ENCODE peak calls at places on chromosomes 16 and 17, in nine cellular contexts. O is Peyer's patch, S is brain microvascular endothelial cell, B is adrenal gland, G is A549, N is kidney epithelial cell, Z is AG04450, V is AG04449, W is cardiac fibroblast. A is an unnamed sample.

GRCh38 chr17:63817736-63818385 is 9.4 kb upstream of the PSMC5 start:
- DNase-seq in O (no peak), S (no peak), B (no peak), G (no peak), N (no peak), Z (no peak), V (no peak), W (no peak), A (no peak)

GRCh38 chr16:6081320-6081976 is 983.9 kb upstream of the EEF2KMT start:
- DNase-seq in O (no peak), S (no peak), B (peak), G (peak), N (peak), Z (no peak), V (no peak), W (peak), A (no peak)

GRCh38 chr17:31654936-31655335 is 204.1 kb downstream of the COPRS start:
- DNase-seq in O (no peak), S (no peak), B (no peak), G (no peak), N (peak), Z (no peak), V (no peak), W (no peak), A (no peak)

GRCh38 chr17:63349478-63350000 is 96.6 kb downstream of the CYB561 start:
- DNase-seq in O (no peak), S (peak), B (no peak), G (no peak), N (no peak), Z (no peak), V (peak), W (peak), A (no peak)

GRCh38 chr16:378821-379182 is 3.0 kb downstream of the PGAP6 start:
- DNase-seq in O (no peak), S (no peak), B (no peak), G (no peak), N (no peak), Z (no peak), V (no peak), W (no peak), A (no peak)

GRCh38 chr16:73056911-73057310 is 9.0 kb upstream of the ZFHX3 start:
- DNase-seq in O (no peak), S (no peak), B (no peak), G (no peak), N (no peak), Z (no peak), V (no peak), W (no peak), A (no peak)

GRCh38 chr17:81218459-81218858 is 4.3 kb downstream of the CEP131 start:
- DNase-seq in O (no peak), S (no peak), B (no peak), G (no peak), N (no peak), Z (no peak), V (no peak), W (no peak), A (no peak)

GRCh38 chr16:65786916-65787315 is 579.6 kb upstream of the CDH5 start:
- DNase-seq in O (no peak), S (no peak), B (no peak), G (no peak), N (no peak), Z (no peak), V (no peak), W (no peak), A (no peak)

GRCh38 chr16:19859166-19859565 is 25.5 kb downstream of the GPRC5B start:
- DNase-seq in O (no peak), S (no peak), B (no peak), G (no peak), N (no peak), Z (no peak), V (no peak), W (no peak), A (no peak)

GRCh38 chr17:27755706-27756466 is 44.4 kb downstream of the NOS2 start:
- DNase-seq in O (peak), S (no peak), B (no peak), G (no peak), N (no peak), Z (no peak), V (no peak), W (no peak), A (no peak)

GRCh38 chr17:28174352-28175046 is 132.0 kb downstream of the NLK start:
- DNase-seq in O (no peak), S (no peak), B (no peak), G (no peak), N (no peak), Z (no peak), V (no peak), W (peak), A (no peak)

GRCh38 chr17:27551701-27552466 is 79.1 kb upstream of the LGALS9 start:
- DNase-seq in O (peak), S (no peak), B (no peak), G (peak), N (no peak), Z (no peak), V (no peak), W (peak), A (peak)

GRCh38 chr16:69404275-69404805 is 18.5 kb upstream of the TERF2 start:
- DNase-seq in O (peak), S (no peak), B (peak), G (peak), N (no peak), Z (no peak), V (peak), W (no peak), A (peak)

GRCh38 chr17:9291912-9292562 is 270.7 kb downstream of the NTN1 start:
- DNase-seq in O (peak), S (peak), B (peak), G (peak), N (no peak), Z (peak), V (no peak), W (peak), A (peak)

GRCh38 chr17:81842725-81843504 is 8.1 kb upstream of the PPP1R27 start:
- DNase-seq in O (no peak), S (no peak), B (peak), G (no peak), N (no peak), Z (no peak), V (no peak), W (peak), A (no peak)

GRCh38 chr17:79948918-79949645 is 86.6 kb downstream of the TBC1D16 start:
- DNase-seq in O (no peak), S (no peak), B (peak), G (no peak), N (no peak), Z (no peak), V (no peak), W (no peak), A (no peak)

GRCh38 chr16:15495898-15496297 is 61.5 kb downstream of the BMERB1 start:
- DNase-seq in O (no peak), S (no peak), B (no peak), G (no peak), N (no peak), Z (no peak), V (no peak), W (no peak), A (no peak)

GRCh38 chr17:71316498-71316897 is 804.3 kb upstream of the SOX9 start:
- DNase-seq in O (no peak), S (no peak), B (no peak), G (no peak), N (no peak), Z (no peak), V (no peak), W (no peak), A (no peak)

GRCh38 chr16:4639899-4640509 is 15.4 kb downstream of the MGRN1 start:
- DNase-seq in O (no peak), S (no peak), B (peak), G (no peak), N (no peak), Z (no peak), V (no peak), W (no peak), A (no peak)

GRCh38 chr17:3513305-3514035 is 37.7 kb downstream of the ASPA start:
- DNase-seq in O (no peak), S (no peak), B (no peak), G (no peak), N (no peak), Z (no peak), V (no peak), W (no peak), A (no peak)

GRCh38 chr17:4587195-4587594 is 2.9 kb downstream of the SMTNL2 start:
- DNase-seq in O (no peak), S (no peak), B (no peak), G (no peak), N (no peak), Z (no peak), V (no peak), W (no peak), A (no peak)

GRCh38 chr17:63821809-63822208 is 5.4 kb upstream of the PSMC5 start:
- DNase-seq in O (no peak), S (no peak), B (no peak), G (no peak), N (no peak), Z (no peak), V (no peak), W (no peak), A (no peak)

GRCh38 chr17:7834554-7834890 is 505 bp downstream of the KDM6B start:
- DNase-seq in O (peak), S (no peak), B (peak), G (peak), N (no peak), Z (no peak), V (no peak), W (peak), A (peak)

GRCh38 chr17:9072626-9073339 is 51.5 kb downstream of the NTN1 start:
- DNase-seq in O (no peak), S (no peak), B (peak), G (no peak), N (no peak), Z (no peak), V (no peak), W (no peak), A (no peak)

GRCh38 chr17:62064029-62064790 is 868 bp downstream of the MED13 start:
- DNase-seq in O (no peak), S (no peak), B (no peak), G (no peak), N (no peak), Z (no peak), V (no peak), W (peak), A (peak)

GRCh38 chr16:8962393-8963009 is 1.2 kb downstream of the USP7 start:
- DNase-seq in O (peak), S (no peak), B (no peak), G (no peak), N (no peak), Z (no peak), V (no peak), W (no peak), A (peak)

GRCh38 chr16:1794908-1795666 is 1.6 kb upstream of the IGFALS start:
- DNase-seq in O (no peak), S (no peak), B (no peak), G (no peak), N (no peak), Z (no peak), V (no peak), W (no peak), A (no peak)

GRCh38 chr17:63911657-63912100 is 621 bp upstream of the CSHL1 start:
- DNase-seq in O (no peak), S (peak), B (no peak), G (peak), N (no peak), Z (no peak), V (no peak), W (peak), A (peak)

GRCh38 chr16:23863511-23864422 is 28.0 kb downstream of the PRKCB start:
- DNase-seq in O (no peak), S (no peak), B (no peak), G (no peak), N (no peak), Z (no peak), V (no peak), W (no peak), A (no peak)

GRCh38 chr17:16929757-16930520 is 42.0 kb downstream of the TNFRSF13B start:
- DNase-seq in O (no peak), S (no peak), B (no peak), G (no peak), N (no peak), Z (no peak), V (no peak), W (no peak), A (no peak)

GRCh38 chr17:30823425-30823824 is 1.1 kb downstream of the CRLF3 start:
- DNase-seq in O (no peak), S (no peak), B (no peak), G (no peak), N (no peak), Z (no peak), V (no peak), W (no peak), A (no peak)

GRCh38 chr16:50888486-50889261 is 146.8 kb downstream of the CYLD start:
- DNase-seq in O (no peak), S (no peak), B (no peak), G (no peak), N (no peak), Z (no peak), V (no peak), W (no peak), A (no peak)

GRCh38 chr17:76695059-76695892 is 15.5 kb downstream of the MXRA7 start:
- DNase-seq in O (no peak), S (no peak), B (no peak), G (no peak), N (no peak), Z (no peak), V (no peak), W (no peak), A (no peak)
- H3K4me3 ChIP-seq in O (no peak), S (no peak), B (no peak), G (no peak), N (no peak), Z (no peak), V (no peak), W (no peak), A (no peak)

GRCh38 chr16:67806428-67807147 is at the start of the genes RANBP10 and TSNAXIP1:
- DNase-seq in O (peak), S (peak), B (peak), G (peak), N (peak), Z (peak), V (peak), W (peak), A (peak)

GRCh38 chr16:67805718-67806427 is 487 bp downstream of the RANBP10 start:
- DNase-seq in O (no peak), S (no peak), B (peak), G (no peak), N (no peak), Z (no peak), V (no peak), W (no peak), A (no peak)

GRCh38 chr16:67803894-67804293 is 2.5 kb downstream of the RANBP10 start:
- DNase-seq in O (no peak), S (no peak), B (no peak), G (no peak), N (no peak), Z (no peak), V (no peak), W (no peak), A (no peak)

GRCh38 chr16:67804853-67805542 is 1.4 kb downstream of the RANBP10 start:
- DNase-seq in O (no peak), S (no peak), B (peak), G (no peak), N (no peak), Z (no peak), V (no peak), W (no peak), A (no peak)

GRCh38 chr16:67807148-67807682 is 526 bp downstream of the TSNAXIP1 start:
- DNase-seq in O (no peak), S (no peak), B (no peak), G (no peak), N (no peak), Z (no peak), V (no peak), W (no peak), A (no peak)
- TF ChIP-seq CTCF in O (no peak), S (peak), B (peak), G (no peak), N (peak), Z (peak), V (no peak), W (peak), A (peak)

DNA sequence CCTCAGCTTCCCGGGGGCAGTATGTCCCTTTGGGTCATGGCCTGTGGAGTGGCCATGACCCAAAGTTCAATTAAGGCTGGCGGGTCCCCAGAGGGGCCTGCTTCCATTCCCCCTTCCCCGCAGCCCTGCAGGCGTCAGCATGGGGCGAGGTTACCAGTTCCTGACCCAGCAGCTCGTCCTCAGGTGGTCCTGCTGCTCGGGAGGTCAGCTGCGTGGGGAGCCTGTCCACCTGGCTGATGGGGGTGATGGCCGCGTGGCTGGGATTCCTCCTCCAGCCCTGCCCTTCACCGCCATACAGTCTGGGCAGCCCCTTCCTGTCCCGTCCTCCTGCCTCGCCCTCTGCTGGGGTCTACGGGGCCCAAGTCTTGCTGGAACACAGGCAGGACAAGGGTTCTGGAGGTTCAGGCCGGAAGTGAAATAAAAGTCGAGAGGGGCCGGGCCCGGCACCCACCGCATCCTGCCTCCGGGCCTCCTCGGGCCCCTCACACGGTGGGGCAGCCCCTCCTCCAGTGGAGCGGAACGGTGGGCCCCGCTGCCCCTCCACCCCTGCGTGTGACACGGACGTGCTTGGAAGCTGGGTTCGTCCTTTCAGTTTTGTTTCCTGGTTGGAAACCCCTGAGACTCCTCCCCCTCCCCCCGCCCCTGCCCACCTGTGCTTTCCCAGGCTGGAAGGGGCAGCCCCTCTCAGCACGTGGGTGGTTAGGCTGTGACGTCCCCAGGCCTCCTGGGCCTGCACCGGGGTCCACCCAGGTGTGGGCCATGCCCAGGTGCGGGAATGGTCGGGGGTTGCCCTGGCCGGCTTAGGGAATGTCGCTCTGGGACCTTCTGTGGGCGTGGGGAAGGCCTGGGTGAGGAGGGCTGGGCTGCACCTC is 6.8 kb downstream of the UBALD2 start:
- DNase-seq in O (no peak), S (no peak), B (no peak), G (no peak), N (no peak), Z (no peak), V (no peak), W (no peak), A (no peak)
- H3K4me3 ChIP-seq in O (peak), S (no peak), B (no peak), G (no peak), N (no peak), Z (no peak), V (no peak), W (no peak), A (peak)

DNA sequence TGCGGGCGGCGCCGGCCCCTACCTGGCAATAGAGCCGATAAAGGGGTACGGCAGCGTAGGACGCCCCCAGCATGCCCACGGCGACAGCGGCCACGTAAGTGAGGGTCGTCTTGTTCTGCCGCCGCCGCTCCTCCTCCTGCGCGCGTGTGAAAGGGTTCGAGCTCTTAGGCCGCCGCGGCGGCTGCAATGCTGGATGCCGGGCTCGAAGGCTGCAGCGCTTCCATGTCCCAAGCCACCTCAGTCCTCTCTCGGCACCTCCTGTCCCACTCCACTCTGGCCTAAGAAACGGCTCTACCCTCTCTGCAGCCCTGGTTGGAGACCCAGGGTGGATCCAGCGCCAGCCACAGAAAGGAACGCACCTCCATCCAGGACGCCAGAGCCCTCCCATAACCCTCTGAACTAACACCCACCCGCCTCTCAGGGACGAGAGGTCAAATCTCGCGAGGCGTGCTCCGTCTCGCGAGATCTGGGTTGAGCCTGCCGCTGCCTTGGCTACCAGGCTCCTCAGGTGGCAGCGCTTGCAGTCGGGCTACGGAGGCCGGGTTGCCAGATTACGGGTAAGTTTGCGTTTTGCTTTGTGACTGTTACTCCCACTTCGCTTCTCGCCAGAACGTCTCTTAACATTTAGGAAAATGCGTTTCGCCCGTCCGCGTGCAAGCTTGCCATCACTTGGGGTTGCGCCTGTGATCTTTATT is at the start of the genes COX11 and STXBP4:
- DNase-seq in O (peak), S (peak), B (peak), G (peak), N (peak), Z (peak), V (peak), W (peak), A (peak)
- TF ChIP-seq CTCF in O (no peak), S (peak), B (peak), G (no peak), N (peak), Z (peak), V (peak), W (peak), A (no peak)

DNA sequence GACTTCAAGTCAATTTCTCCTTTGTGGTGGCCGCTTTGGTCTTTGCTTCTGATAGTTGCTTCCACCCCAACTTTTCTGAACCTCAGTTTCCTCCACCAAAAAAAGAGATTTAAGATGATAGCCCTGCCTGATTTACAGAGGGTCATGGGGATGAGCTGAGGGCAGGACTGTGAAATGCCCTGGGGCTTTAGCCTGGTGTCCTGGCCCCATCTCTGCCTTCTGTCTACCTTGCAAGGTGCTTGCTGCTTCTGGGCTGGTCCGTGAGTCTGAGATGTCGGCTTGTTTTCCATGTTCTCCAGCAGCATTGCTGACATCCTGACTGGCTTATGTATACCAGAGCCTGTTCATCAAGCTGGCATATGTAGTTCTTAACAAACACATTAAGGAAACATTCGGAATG is 191.9 kb upstream of the MPHOSPH6 start:
- DNase-seq in O (no peak), S (no peak), B (no peak), G (no peak), N (no peak), Z (no peak), V (no peak), W (no peak), A (no peak)
- H3K4me3 ChIP-seq in O (no peak), S (no peak), B (no peak), G (no peak), N (no peak), Z (no peak), V (no peak), W (no peak), A (no peak)

GRCh38 chr16:52863000-52863399 is 189.7 kb downstream of the CHD9NB start:
- DNase-seq in O (no peak), S (no peak), B (no peak), G (no peak), N (no peak), Z (no peak), V (no peak), W (no peak), A (no peak)

GRCh38 chr16:52861614-52862022 is 191.1 kb downstream of the CHD9NB start:
- DNase-seq in O (no peak), S (peak), B (no peak), G (peak), N (no peak), Z (no peak), V (no peak), W (no peak), A (peak)
- TF ChIP-seq CTCF in O (peak), S (peak), B (peak), G (peak), N (peak), Z (no peak), V (no peak), W (no peak), A (no peak)

DNA sequence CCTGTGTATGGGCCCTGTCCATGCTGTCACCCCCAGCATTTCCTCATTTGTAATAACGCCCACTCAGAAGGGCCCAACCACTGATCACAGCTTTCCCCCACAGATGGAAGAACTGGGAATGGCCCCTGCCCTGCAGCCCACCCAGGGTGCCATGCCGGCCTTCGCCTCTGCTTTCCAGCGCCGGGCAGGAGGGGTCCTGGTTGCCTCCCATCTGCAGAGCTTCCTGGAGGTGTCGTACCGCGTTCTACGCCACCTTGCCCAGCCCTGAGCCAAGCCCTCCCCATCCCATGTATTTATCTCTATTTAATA is 1.4 kb downstream of the CSF3 start:
- DNase-seq in O (no peak), S (no peak), B (no peak), G (no peak), N (no peak), Z (no peak), V (no peak), W (no peak), A (no peak)
- H3K4me3 ChIP-seq in O (no peak), S (no peak), B (no peak), G (no peak), N (no peak), Z (no peak), V (no peak), W (peak), A (no peak)

A was measured in choroid plexus epithelial cell.